ENCODE peak calls at places on chromosome 7, in six cellular contexts. One of them, this sample, is unnamed. For H3K4me1, the result is how much of the 10 kb centered on the place peaks cover.

GRCh38 chr7:131249003-131249402 is 78.7 kb upstream of the MKLN1 start:
- DNase-seq in mesenchymal stem cell: peak
- DNase-seq in neuronal stem cell: no peak
- DNase-seq in trophoblast cell: peak
- DNase-seq in IMR-90: peak
- DNase-seq in H1: no peak
- DNase-seq in this sample: no peak

GRCh38 chr7:1056006-1056784 is 11.8 kb downstream of the GPR146 start:
- DNase-seq in trophoblast cell: peak
- DNase-seq in H1: no peak
- DNase-seq in neuronal stem cell: no peak
- DNase-seq in mesenchymal stem cell: no peak
- DNase-seq in IMR-90: no peak
- DNase-seq in this sample: no peak

GRCh38 chr7:1623810-1624209 is 46.3 kb upstream of the ELFN1 start:
- DNase-seq in H1: no peak
- DNase-seq in trophoblast cell: no peak
- DNase-seq in neuronal stem cell: no peak
- DNase-seq in mesenchymal stem cell: no peak
- DNase-seq in IMR-90: no peak
- DNase-seq in this sample: no peak

GRCh38 chr7:70647801-70648491 is 484.0 kb upstream of the GALNT17 start:
- DNase-seq in mesenchymal stem cell: peak
- DNase-seq in H1: no peak
- DNase-seq in IMR-90: peak
- DNase-seq in neuronal stem cell: no peak
- DNase-seq in trophoblast cell: no peak
- DNase-seq in this sample: no peak

GRCh38 chr7:57404967-57405421 is 45.0 kb upstream of the ZNF716 start:
- DNase-seq in neuronal stem cell: no peak
- DNase-seq in mesenchymal stem cell: no peak
- DNase-seq in trophoblast cell: peak
- DNase-seq in H1: no peak
- DNase-seq in IMR-90: no peak
- DNase-seq in this sample: no peak

GRCh38 chr7:25624001-25624400 is 395.7 kb upstream of the NPVF start:
- DNase-seq in H1: no peak
- DNase-seq in neuronal stem cell: no peak
- DNase-seq in IMR-90: no peak
- DNase-seq in mesenchymal stem cell: no peak
- DNase-seq in trophoblast cell: peak
- DNase-seq in this sample: no peak

GRCh38 chr7:102289051-102289450 is 2.4 kb downstream of the SH2B2 start:
- DNase-seq in neuronal stem cell: no peak
- DNase-seq in trophoblast cell: no peak
- DNase-seq in mesenchymal stem cell: no peak
- DNase-seq in IMR-90: no peak
- DNase-seq in H1: no peak
- DNase-seq in this sample: no peak

GRCh38 chr7:133479456-133480097 is 226.7 kb downstream of the EXOC4 start:
- DNase-seq in H1: no peak
- DNase-seq in mesenchymal stem cell: no peak
- DNase-seq in trophoblast cell: no peak
- DNase-seq in IMR-90: no peak
- DNase-seq in neuronal stem cell: no peak
- DNase-seq in this sample: no peak

GRCh38 chr7:155984028-155984607 is 171.9 kb upstream of the SHH start:
- DNase-seq in IMR-90: no peak
- DNase-seq in neuronal stem cell: no peak
- DNase-seq in H1: no peak
- DNase-seq in mesenchymal stem cell: no peak
- DNase-seq in trophoblast cell: no peak
- DNase-seq in this sample: peak

GRCh38 chr7:117859246-117859812 is 13.9 kb downstream of the CTTNBP2 start:
- DNase-seq in neuronal stem cell: no peak
- DNase-seq in H1: no peak
- DNase-seq in trophoblast cell: no peak
- DNase-seq in mesenchymal stem cell: no peak
- DNase-seq in IMR-90: peak
- DNase-seq in this sample: no peak

GRCh38 chr7:82020076-82020475 is 250.2 kb upstream of the HGF start:
- DNase-seq in neuronal stem cell: no peak
- DNase-seq in H1: no peak
- DNase-seq in trophoblast cell: no peak
- DNase-seq in mesenchymal stem cell: no peak
- DNase-seq in IMR-90: no peak
- DNase-seq in this sample: no peak

DNA sequence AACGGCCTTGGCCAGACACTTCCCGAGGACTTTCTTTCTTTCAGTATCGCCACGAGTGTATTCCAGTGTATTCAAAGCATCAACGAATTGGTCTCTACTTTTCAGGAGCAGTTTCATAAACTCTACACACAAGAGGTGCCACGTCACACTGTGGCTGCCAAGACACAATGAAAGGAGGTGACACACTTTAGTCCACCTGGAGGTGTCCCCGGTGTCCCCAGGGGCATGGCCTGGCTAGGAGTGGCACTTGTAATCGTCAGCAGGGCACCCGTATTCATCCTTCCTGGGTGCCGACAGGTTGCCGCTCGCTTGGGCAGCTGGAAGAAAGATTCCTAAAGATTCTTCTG is 5.0 kb downstream of the TNS3 start:
- DNase-seq in trophoblast cell: peak
- DNase-seq in neuronal stem cell: no peak
- DNase-seq in H1: no peak
- DNase-seq in IMR-90: no peak
- DNase-seq in mesenchymal stem cell: no peak
- DNase-seq in this sample: no peak
- H3K4me1 ChIP-seq in trophoblast cell: under half
- H3K4me1 ChIP-seq in neuronal stem cell: under half
- H3K4me1 ChIP-seq in H1: under half
- H3K4me1 ChIP-seq in IMR-90: under half
- H3K4me1 ChIP-seq in mesenchymal stem cell: under half
- H3K4me1 ChIP-seq in this sample: under half

GRCh38 chr7:157278167-157278790 is 58.5 kb upstream of the DNAJB6 start:
- DNase-seq in H1: no peak
- DNase-seq in mesenchymal stem cell: no peak
- DNase-seq in neuronal stem cell: no peak
- DNase-seq in trophoblast cell: no peak
- DNase-seq in IMR-90: no peak
- DNase-seq in this sample: no peak

GRCh38 chr7:157278791-157279678 is 57.8 kb upstream of the DNAJB6 start:
- DNase-seq in H1: no peak
- DNase-seq in trophoblast cell: peak
- DNase-seq in IMR-90: no peak
- DNase-seq in neuronal stem cell: no peak
- DNase-seq in mesenchymal stem cell: no peak
- DNase-seq in this sample: peak

GRCh38 chr7:157276091-157276561 is 60.7 kb upstream of the DNAJB6 start:
- DNase-seq in H1: no peak
- DNase-seq in mesenchymal stem cell: no peak
- DNase-seq in neuronal stem cell: no peak
- DNase-seq in trophoblast cell: no peak
- DNase-seq in IMR-90: no peak
- DNase-seq in this sample: peak

GRCh38 chr7:157274991-157275427 is 61.8 kb upstream of the DNAJB6 start:
- DNase-seq in neuronal stem cell: no peak
- DNase-seq in mesenchymal stem cell: no peak
- DNase-seq in H1: no peak
- DNase-seq in IMR-90: peak
- DNase-seq in trophoblast cell: no peak
- DNase-seq in this sample: no peak

GRCh38 chr7:157276731-157277562 is 59.9 kb upstream of the DNAJB6 start:
- DNase-seq in mesenchymal stem cell: peak
- DNase-seq in trophoblast cell: no peak
- DNase-seq in H1: no peak
- DNase-seq in IMR-90: peak
- DNase-seq in neuronal stem cell: no peak
- DNase-seq in this sample: no peak
- H4K91ac ChIP-seq in mesenchymal stem cell: peak
- H4K91ac ChIP-seq in trophoblast cell: no peak
- H4K91ac ChIP-seq in H1: peak
- H4K91ac ChIP-seq in IMR-90: peak
- H4K91ac ChIP-seq in neuronal stem cell: no peak
- H4K91ac ChIP-seq in this sample: no peak

DNA sequence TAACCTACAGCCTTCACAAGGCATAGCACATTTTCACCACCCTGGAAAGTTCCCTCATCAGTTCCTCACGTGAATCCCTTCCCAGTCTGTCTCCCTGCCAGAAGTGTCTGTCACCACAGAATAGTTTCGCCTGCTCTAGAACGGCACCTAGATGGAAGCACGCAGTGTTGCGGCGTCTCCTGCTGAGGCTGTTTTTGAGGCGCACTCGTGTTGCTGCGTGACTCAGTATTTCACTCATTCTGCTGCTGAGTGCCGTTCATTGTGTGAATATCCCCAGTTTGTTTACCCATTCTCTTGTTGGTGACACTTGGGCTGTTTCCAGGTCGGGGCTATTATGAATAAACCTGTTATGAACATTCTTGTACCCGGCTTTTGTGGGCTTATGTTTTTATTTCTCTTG is 12.8 kb downstream of the NOS3 start:
- DNase-seq in mesenchymal stem cell: no peak
- DNase-seq in IMR-90: no peak
- DNase-seq in trophoblast cell: no peak
- DNase-seq in neuronal stem cell: no peak
- DNase-seq in H1: no peak
- DNase-seq in this sample: no peak
- H2BK120ac ChIP-seq in mesenchymal stem cell: no peak
- H2BK120ac ChIP-seq in IMR-90: no peak
- H2BK120ac ChIP-seq in trophoblast cell: no peak
- H2BK120ac ChIP-seq in neuronal stem cell: no peak
- H2BK120ac ChIP-seq in H1: no peak
- H2BK120ac ChIP-seq in this sample: no peak

GRCh38 chr7:5701085-5701914 is 80.2 kb downstream of the RNF216 start:
- DNase-seq in H1: no peak
- DNase-seq in mesenchymal stem cell: peak
- DNase-seq in IMR-90: peak
- DNase-seq in neuronal stem cell: no peak
- DNase-seq in trophoblast cell: peak
- DNase-seq in this sample: no peak

GRCh38 chr7:5704534-5704922 is 76.9 kb downstream of the RNF216 start:
- DNase-seq in H1: peak
- DNase-seq in IMR-90: peak
- DNase-seq in trophoblast cell: peak
- DNase-seq in neuronal stem cell: peak
- DNase-seq in mesenchymal stem cell: peak
- DNase-seq in this sample: peak

GRCh38 chr7:5703572-5704533 is 77.6 kb downstream of the RNF216 start:
- DNase-seq in neuronal stem cell: no peak
- DNase-seq in H1: no peak
- DNase-seq in trophoblast cell: no peak
- DNase-seq in IMR-90: no peak
- DNase-seq in mesenchymal stem cell: peak
- DNase-seq in this sample: no peak

GRCh38 chr7:5705318-5705717 is 76.1 kb downstream of the RNF216 start:
- DNase-seq in neuronal stem cell: no peak
- DNase-seq in H1: no peak
- DNase-seq in IMR-90: no peak
- DNase-seq in mesenchymal stem cell: no peak
- DNase-seq in trophoblast cell: no peak
- DNase-seq in this sample: no peak

GRCh38 chr7:5702876-5703571 is 78.4 kb downstream of the RNF216 start:
- DNase-seq in IMR-90: peak
- DNase-seq in neuronal stem cell: no peak
- DNase-seq in mesenchymal stem cell: peak
- DNase-seq in H1: no peak
- DNase-seq in trophoblast cell: peak
- DNase-seq in this sample: no peak
- H3K4me1 ChIP-seq in IMR-90: under half
- H3K4me1 ChIP-seq in neuronal stem cell: under half
- H3K4me1 ChIP-seq in mesenchymal stem cell: under half
- H3K4me1 ChIP-seq in H1: under half
- H3K4me1 ChIP-seq in trophoblast cell: under half
- H3K4me1 ChIP-seq in this sample: under half

GRCh38 chr7:29424984-29425309 is 138.7 kb upstream of the PRR15 start:
- DNase-seq in neuronal stem cell: no peak
- DNase-seq in trophoblast cell: peak
- DNase-seq in IMR-90: no peak
- DNase-seq in mesenchymal stem cell: no peak
- DNase-seq in H1: no peak
- DNase-seq in this sample: no peak
- H4K91ac ChIP-seq in neuronal stem cell: peak
- H4K91ac ChIP-seq in trophoblast cell: no peak
- H4K91ac ChIP-seq in IMR-90: no peak
- H4K91ac ChIP-seq in mesenchymal stem cell: no peak
- H4K91ac ChIP-seq in H1: no peak
- H4K91ac ChIP-seq in this sample: no peak

GRCh38 chr7:104275900-104276299 is 52.5 kb upstream of the LHFPL3 start:
- DNase-seq in IMR-90: peak
- DNase-seq in trophoblast cell: peak
- DNase-seq in H1: no peak
- DNase-seq in mesenchymal stem cell: no peak
- DNase-seq in neuronal stem cell: no peak
- DNase-seq in this sample: no peak

GRCh38 chr7:104267701-104268368 is 60.0 kb upstream of the ORC5 start:
- DNase-seq in trophoblast cell: peak
- DNase-seq in neuronal stem cell: no peak
- DNase-seq in H1: no peak
- DNase-seq in mesenchymal stem cell: peak
- DNase-seq in IMR-90: peak
- DNase-seq in this sample: no peak

GRCh38 chr7:104272767-104273384 is 55.5 kb upstream of the LHFPL3 start:
- DNase-seq in neuronal stem cell: no peak
- DNase-seq in trophoblast cell: peak
- DNase-seq in IMR-90: peak
- DNase-seq in H1: no peak
- DNase-seq in mesenchymal stem cell: peak
- DNase-seq in this sample: no peak

DNA sequence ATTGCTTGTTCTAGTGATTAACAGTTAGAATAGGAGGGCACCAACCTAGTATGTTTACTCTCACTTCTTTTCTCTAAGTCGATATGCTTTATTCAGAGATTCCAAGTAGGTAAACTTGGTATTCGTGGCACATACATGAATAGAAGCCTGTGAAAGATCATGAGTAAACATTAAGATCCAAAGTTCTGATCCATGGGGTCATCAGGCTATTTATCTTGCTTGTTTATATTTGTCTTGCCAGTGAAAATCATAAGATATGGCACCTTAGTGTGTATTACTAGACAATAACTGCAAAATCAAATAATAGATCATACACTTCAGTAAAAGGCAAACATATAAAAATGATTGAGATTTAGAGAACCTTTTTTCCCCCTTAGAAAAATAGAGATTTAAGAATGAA is 56.5 kb upstream of the LHFPL3 start:
- DNase-seq in H1: no peak
- DNase-seq in trophoblast cell: no peak
- DNase-seq in neuronal stem cell: no peak
- DNase-seq in IMR-90: no peak
- DNase-seq in mesenchymal stem cell: no peak
- DNase-seq in this sample: no peak
- H2BK120ac ChIP-seq in H1: no peak
- H2BK120ac ChIP-seq in trophoblast cell: no peak
- H2BK120ac ChIP-seq in neuronal stem cell: no peak
- H2BK120ac ChIP-seq in IMR-90: no peak
- H2BK120ac ChIP-seq in mesenchymal stem cell: no peak
- H2BK120ac ChIP-seq in this sample: no peak

GRCh38 chr7:16404631-16405030 is 16.7 kb downstream of the CRPPA start:
- DNase-seq in trophoblast cell: no peak
- DNase-seq in H1: no peak
- DNase-seq in IMR-90: no peak
- DNase-seq in mesenchymal stem cell: no peak
- DNase-seq in neuronal stem cell: no peak
- DNase-seq in this sample: no peak
- H3K4me1 ChIP-seq in trophoblast cell: under half
- H3K4me1 ChIP-seq in H1: under half
- H3K4me1 ChIP-seq in IMR-90: under half
- H3K4me1 ChIP-seq in mesenchymal stem cell: under half
- H3K4me1 ChIP-seq in neuronal stem cell: under half
- H3K4me1 ChIP-seq in this sample: under half